ENCODE peak calls at places on chromosomes 7 and 10, in nine cellular contexts. K is CD8-positive, alpha-beta T cell; D is lower lobe of right lung; G is hepatocyte; F is neural progenitor cell; N is brain microvascular endothelial cell; H is ovary; Q is fibroblast of lung; X is AG04450. I is an unnamed sample.

GRCh38 chr10:15491856-15492255 is 120.8 kb upstream of the FAM171A1 start:
- DNase-seq in X (no peak), G (no peak), N (no peak), F (no peak), K (no peak), Q (no peak), D (no peak), H (no peak), I (no peak)

GRCh38 chr10:96814264-96814663 is 17.8 kb upstream of the LCOR start:
- DNase-seq in N (peak), G (no peak), K (no peak), H (no peak), Q (peak), X (no peak), D (no peak), F (no peak), I (no peak)

GRCh38 chr7:76133839-76134238 is 67.9 kb upstream of the SRRM3 start:
- DNase-seq in F (no peak), X (no peak), D (no peak), G (no peak), Q (no peak), K (no peak), H (no peak), N (no peak), I (no peak)

GRCh38 chr10:70193391-70193844 is 23.1 kb upstream of the SAR1A start:
- DNase-seq in Q (peak), X (no peak), D (no peak), G (peak), K (no peak), H (no peak), N (no peak), F (no peak), I (no peak)

GRCh38 chr10:95275726-95276366 is 15.0 kb downstream of the PDLIM1 start:
- DNase-seq in H (no peak), X (no peak), G (no peak), N (peak), F (no peak), D (no peak), K (no peak), Q (peak), I (no peak)

GRCh38 chr7:15686957-15687644 is 618 bp upstream of the MEOX2 start:
- DNase-seq in X (no peak), F (peak), K (no peak), Q (no peak), G (peak), N (no peak), H (no peak), D (no peak), I (no peak)

GRCh38 chr10:10498781-10499180 is 518.9 kb upstream of the CELF2 start:
- DNase-seq in G (no peak), Q (peak), F (no peak), K (no peak), X (no peak), D (no peak), N (no peak), H (no peak), I (no peak)

GRCh38 chr7:27140108-27140842 is 3.2 kb downstream of the HOXA5 start:
- DNase-seq in K (no peak), G (no peak), D (no peak), Q (no peak), H (no peak), N (no peak), X (no peak), F (no peak), I (no peak)

GRCh38 chr7:117338020-117338419 is 15.2 kb upstream of the WNT2 start:
- DNase-seq in F (no peak), G (no peak), D (no peak), H (no peak), Q (no peak), X (no peak), K (no peak), N (no peak), I (no peak)

GRCh38 chr7:30459591-30460245 is 18.9 kb downstream of the NOD1 start:
- DNase-seq in X (peak), K (no peak), D (no peak), N (peak), F (no peak), H (peak), G (peak), Q (peak), I (no peak)

GRCh38 chr10:17643339-17643754 is 604 bp upstream of the STAM start:
- DNase-seq in D (peak), K (no peak), H (no peak), F (peak), G (peak), N (peak), X (no peak), Q (peak), I (peak)

GRCh38 chr7:80640841-80641240 is 2.4 kb downstream of the CD36 start:
- DNase-seq in G (no peak), N (peak), F (no peak), H (no peak), Q (peak), X (no peak), D (no peak), K (no peak), I (no peak)

GRCh38 chr10:58017719-58018367 is 249.9 kb downstream of the IPMK start:
- DNase-seq in D (no peak), H (no peak), G (no peak), X (peak), K (no peak), F (no peak), N (peak), Q (peak), I (no peak)

GRCh38 chr7:42097756-42098155 is 139.3 kb downstream of the GLI3 start:
- DNase-seq in F (no peak), D (no peak), N (peak), G (peak), X (no peak), H (no peak), K (no peak), Q (peak), I (no peak)

GRCh38 chr7:100175296-100175935 is 1.8 kb downstream of the GPC2 start:
- DNase-seq in K (no peak), N (no peak), G (no peak), F (no peak), X (no peak), Q (no peak), H (no peak), D (no peak), I (no peak)

GRCh38 chr7:157560258-157560654 is 223.5 kb downstream of the DNAJB6 start:
- DNase-seq in D (peak), N (no peak), G (no peak), Q (no peak), H (no peak), F (no peak), K (no peak), X (no peak), I (no peak)

GRCh38 chr7:41732279-41733062 is 29.6 kb upstream of the INHBA start:
- DNase-seq in X (no peak), G (no peak), F (peak), N (no peak), K (no peak), Q (no peak), H (no peak), D (peak), I (no peak)

GRCh38 chr7:11177793-11178192 is 204.1 kb downstream of the PHF14 start:
- DNase-seq in H (no peak), F (no peak), Q (peak), G (no peak), D (no peak), N (peak), K (no peak), X (no peak), I (no peak)

GRCh38 chr10:84076047-84076388 is 63.3 kb upstream of the GHITM start:
- DNase-seq in H (no peak), G (peak), F (no peak), X (peak), N (peak), D (no peak), K (no peak), Q (peak), I (no peak)

GRCh38 chr7:12984117-12984516 is 296.7 kb downstream of the ARL4A start:
- DNase-seq in G (no peak), N (no peak), D (no peak), X (no peak), H (no peak), Q (no peak), F (no peak), K (no peak), I (no peak)

GRCh38 chr7:12974451-12975166 is 287.2 kb downstream of the ARL4A start:
- DNase-seq in N (no peak), F (no peak), H (no peak), G (no peak), D (no peak), X (no peak), Q (no peak), K (no peak), I (no peak)

GRCh38 chr7:12975387-12975786 is 288.0 kb downstream of the ARL4A start:
- DNase-seq in X (no peak), F (no peak), G (no peak), Q (no peak), H (no peak), N (no peak), K (no peak), D (no peak), I (no peak)

GRCh38 chr7:12982178-12982577 is 294.7 kb downstream of the ARL4A start:
- DNase-seq in D (no peak), K (no peak), Q (no peak), X (no peak), F (no peak), G (no peak), H (no peak), N (no peak), I (no peak)

DNA sequence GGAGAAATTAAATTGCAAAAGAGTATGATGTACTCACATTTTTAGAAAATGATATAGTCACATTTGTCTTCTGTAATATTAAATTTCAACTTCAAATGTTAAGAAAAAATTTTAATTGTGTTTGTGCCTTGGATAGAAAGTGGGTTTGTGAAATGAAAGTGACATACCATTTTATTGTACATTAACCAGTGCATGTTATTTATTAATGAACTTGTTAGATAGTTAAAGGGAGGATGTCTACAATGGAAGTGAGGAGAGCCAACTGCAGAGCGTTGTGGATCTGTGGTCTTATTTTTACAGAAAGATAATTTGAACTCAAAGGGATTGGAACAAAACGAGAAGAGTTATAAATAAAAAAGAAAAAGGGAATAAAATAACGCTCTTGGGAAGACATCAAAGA is 291.7 kb downstream of the ARL4A start:
- DNase-seq in K (no peak), F (no peak), X (no peak), Q (no peak), H (no peak), G (no peak), N (no peak), D (no peak), I (no peak)
- H3K27ac ChIP-seq in K (no peak), F (no peak), X (no peak), Q (no peak), H (no peak), G (no peak), N (no peak), D (no peak), I (no peak)

GRCh38 chr7:56175784-56176183 is 59.6 kb upstream of the NUPR2 start:
- DNase-seq in Q (no peak), K (no peak), D (no peak), G (no peak), N (no peak), H (no peak), X (no peak), F (no peak), I (no peak)

GRCh38 chr7:56175086-56175760 is 59.0 kb upstream of the NUPR2 start:
- DNase-seq in F (no peak), G (no peak), H (peak), K (no peak), D (no peak), N (no peak), Q (no peak), X (no peak), I (peak)

DNA sequence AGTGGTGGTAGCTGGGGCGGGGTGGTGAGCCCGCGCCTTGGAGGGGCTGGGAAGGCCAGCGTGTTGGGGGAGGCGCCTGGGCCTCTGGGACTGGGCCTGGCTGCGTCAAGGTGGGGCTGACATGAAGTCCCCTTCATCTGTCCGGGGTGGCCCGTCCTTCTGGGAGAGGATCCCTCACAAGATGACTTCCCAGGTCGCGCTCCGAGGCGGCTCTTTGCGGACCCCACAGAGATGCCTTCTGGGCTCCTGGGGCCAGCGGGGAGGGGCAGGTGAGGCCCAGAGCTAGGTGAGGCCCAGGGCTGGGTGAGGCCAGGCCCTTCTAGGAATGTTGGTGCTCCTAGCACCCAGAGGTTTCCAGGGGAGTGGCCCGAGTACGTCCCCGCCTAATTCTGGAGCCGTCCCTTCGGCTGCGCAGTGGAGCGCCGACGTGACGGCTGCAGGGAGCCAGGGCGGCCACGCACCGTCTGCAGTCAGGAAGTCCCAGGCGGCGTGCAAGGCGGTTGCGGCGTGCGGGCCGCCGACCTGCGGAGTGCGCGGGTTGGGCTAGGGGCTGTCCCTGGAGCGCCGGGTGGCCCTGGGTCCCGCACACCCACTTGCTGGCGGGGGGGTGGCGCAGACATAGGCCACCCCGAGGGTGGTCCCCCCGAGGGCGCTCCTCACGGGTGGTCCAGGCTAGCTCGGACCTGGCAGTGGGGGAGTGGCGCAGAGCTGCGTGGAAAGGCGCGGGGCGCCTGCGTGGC is 58.3 kb upstream of the NUPR2 start:
- DNase-seq in D (no peak), X (no peak), F (no peak), Q (no peak), N (no peak), K (no peak), H (peak), G (no peak), I (no peak)
- H3K4me3 ChIP-seq in D (peak), X (no peak), F (no peak), Q (no peak), N (no peak), K (no peak), H (no peak), G (no peak), I (peak)

GRCh38 chr7:118352854-118353453 is 128.4 kb downstream of the ANKRD7 start:
- DNase-seq in X (no peak), D (no peak), K (no peak), F (peak), G (peak), Q (peak), H (no peak), N (no peak), I (no peak)
- TF ChIP-seq CTCF in X (no peak), D (no peak), K (no peak), F (peak), G (peak), Q (no peak), H (no peak), N (no peak), I (no peak)

DNA sequence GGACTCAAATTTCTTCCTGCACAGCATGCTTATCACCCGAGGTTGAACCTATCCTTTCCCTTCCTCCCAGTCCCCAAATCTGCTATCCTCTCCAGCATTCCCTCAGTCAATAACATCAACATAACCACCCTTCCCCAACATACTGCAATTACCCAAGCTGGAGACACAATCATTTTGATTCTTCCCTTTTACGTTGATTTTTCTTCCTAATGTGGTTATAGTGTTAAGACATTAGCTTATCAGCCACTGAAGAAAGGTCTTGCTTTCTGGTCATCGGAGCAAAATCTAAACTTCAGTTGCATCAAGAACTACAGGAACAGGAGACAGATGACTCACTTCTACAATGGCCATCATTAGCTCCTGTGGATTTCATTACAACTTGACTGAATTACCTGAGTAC is 3.5 kb upstream of the HBP1 start:
- DNase-seq in F (no peak), G (no peak), N (no peak), D (no peak), K (no peak), Q (no peak), X (no peak), H (no peak), I (no peak)
- H3K27ac ChIP-seq in F (no peak), G (no peak), N (no peak), D (no peak), K (no peak), Q (no peak), X (no peak), H (no peak), I (no peak)

GRCh38 chr10:30455816-30456215 is 21.8 kb downstream of the MAP3K8 start:
- DNase-seq in N (no peak), K (peak), H (peak), G (no peak), X (no peak), F (no peak), D (no peak), Q (no peak), I (no peak)
- H3K4me3 ChIP-seq in N (no peak), K (peak), H (no peak), G (no peak), X (no peak), F (no peak), D (peak), Q (no peak), I (peak)

GRCh38 chr10:114611617-114612016 is 46.5 kb downstream of the ABLIM1 start:
- DNase-seq in H (no peak), N (no peak), D (no peak), X (no peak), Q (no peak), G (no peak), F (no peak), K (no peak), I (no peak)
- TF ChIP-seq CTCF in H (no peak), N (no peak), D (no peak), X (no peak), Q (no peak), G (no peak), F (no peak), K (no peak), I (no peak)

GRCh38 chr7:123680580-123680979 is 24.9 kb downstream of the LMOD2 start:
- DNase-seq in G (no peak), X (no peak), Q (no peak), H (no peak), F (no peak), K (no peak), D (no peak), N (no peak), I (no peak)
- H3K27ac ChIP-seq in G (no peak), X (no peak), Q (no peak), H (no peak), F (no peak), K (no peak), D (no peak), N (no peak), I (no peak)

GRCh38 chr7:7183833-7184463 is 1.6 kb downstream of the C1GALT1 start:
- DNase-seq in N (no peak), H (no peak), X (no peak), K (no peak), F (no peak), Q (peak), D (no peak), G (no peak), I (no peak)
- H3K4me3 ChIP-seq in N (peak), H (no peak), X (peak), K (peak), F (peak), Q (peak), D (peak), G (peak), I (peak)

GRCh38 chr10:86945361-86946214 is 11.8 kb downstream of the MMRN2 start:
- DNase-seq in G (peak), H (peak), X (no peak), K (peak), Q (peak), F (peak), N (no peak), D (no peak), I (peak)
- TF ChIP-seq CTCF in G (peak), H (no peak), X (no peak), K (no peak), Q (no peak), F (peak), N (peak), D (no peak), I (no peak)

DNA sequence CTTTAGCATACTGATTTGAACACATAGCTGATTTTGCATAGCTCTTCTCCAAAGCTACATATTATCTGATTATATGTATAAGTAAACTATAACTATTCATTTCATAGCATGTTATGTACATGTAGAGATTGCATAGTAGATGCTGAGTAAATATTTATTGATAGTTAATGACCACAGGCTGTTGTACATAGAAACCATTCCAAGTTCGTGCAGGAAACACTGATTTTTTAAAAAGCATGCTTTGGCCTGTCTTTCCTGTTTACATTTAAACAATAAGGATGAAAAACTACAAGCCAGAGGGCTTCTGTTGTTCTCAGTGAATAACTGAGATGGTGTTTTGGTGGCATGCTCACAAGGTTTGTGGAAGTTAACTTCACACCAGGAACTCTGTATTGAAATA is 120.1 kb upstream of the SP8 start:
- DNase-seq in K (no peak), F (no peak), D (no peak), G (no peak), N (no peak), Q (no peak), H (no peak), X (no peak), I (no peak)
- H3K27ac ChIP-seq in K (no peak), F (no peak), D (no peak), G (no peak), N (no peak), Q (no peak), H (no peak), X (no peak), I (no peak)